ENCODE peak calls at places on chromosomes 16 and 17, in eight cellular contexts. R is EL; I is activated CD8-positive, alpha-beta T cell treated with anti-CD3 and anti-CD28 coated beads, Interleukin-2, amount 10 ng/mL, durations not matched to agents 7 days and 5 days; G is stimulated activated naive CD4-positive, alpha-beta T cell; V is naive thymus-derived CD4-positive, alpha-beta T cell; A is T-helper 1 cell; Q is non-pigmented ciliary epithelial cell; Y is naive B cell. H is an unnamed sample.

GRCh38 chr16:67543036-67543435 is 14.4 kb downstream of the RIPOR1 start:
- DNase-seq in R (no peak), I (no peak), G (no peak), V (no peak), A (no peak), Q (no peak), Y (no peak), H (no peak)

GRCh38 chr16:2822158-2822495 is 5.1 kb downstream of the PRSS21 start:
- DNase-seq in R (no peak), I (no peak), G (no peak), V (no peak), A (no peak), Q (no peak), Y (no peak), H (no peak)

GRCh38 chr16:85750021-85750826 is 672 bp downstream of the C16orf74 start:
- DNase-seq in R (peak), I (peak), G (no peak), V (no peak), A (no peak), Q (no peak), Y (peak), H (no peak)

GRCh38 chr16:11201498-11202259 is 54.3 kb downstream of the SOCS1 start:
- DNase-seq in R (peak), I (no peak), G (no peak), V (no peak), A (no peak), Q (peak), Y (no peak), H (no peak)

GRCh38 chr17:64262125-64262421 is 987 bp downstream of the TEX2 start:
- DNase-seq in R (no peak), I (peak), G (no peak), V (no peak), A (no peak), Q (no peak), Y (no peak), H (no peak)

GRCh38 chr16:16062023-16062932 is 112.9 kb downstream of the ABCC1 start:
- DNase-seq in R (no peak), I (peak), G (no peak), V (peak), A (no peak), Q (no peak), Y (no peak), H (peak)

GRCh38 chr17:40474419-40475002 is 26.9 kb downstream of the TNS4 start:
- DNase-seq in R (no peak), I (no peak), G (no peak), V (no peak), A (no peak), Q (no peak), Y (no peak), H (no peak)

GRCh38 chr16:82845076-82845475 is 218.3 kb downstream of the CDH13 start:
- DNase-seq in R (no peak), I (no peak), G (no peak), V (no peak), A (no peak), Q (no peak), Y (no peak), H (no peak)

GRCh38 chr17:68461589-68461988 is 4.3 kb upstream of the WIPI1 start:
- DNase-seq in R (no peak), I (peak), G (no peak), V (no peak), A (no peak), Q (no peak), Y (no peak), H (no peak)

GRCh38 chr16:19677403-19677802 is 40.6 kb downstream of the KNOP1 start:
- DNase-seq in R (no peak), I (no peak), G (no peak), V (no peak), A (no peak), Q (no peak), Y (no peak), H (no peak)

GRCh38 chr16:76535-77272 is 1.3 kb upstream of the MPG start:
- DNase-seq in R (peak), I (peak), G (no peak), V (no peak), A (no peak), Q (no peak), Y (no peak), H (no peak)

GRCh38 chr16:31695667-31696066 is 168.0 kb downstream of the AHSP start:
- DNase-seq in R (no peak), I (peak), G (peak), V (peak), A (peak), Q (no peak), Y (peak), H (peak)

GRCh38 chr16:11557811-11558210 is 28.9 kb downstream of the LITAF start:
- DNase-seq in R (no peak), I (no peak), G (no peak), V (no peak), A (no peak), Q (no peak), Y (no peak), H (no peak)

GRCh38 chr17:73360961-73361761 is 49.4 kb upstream of the CDC42EP4 start:
- DNase-seq in R (no peak), I (no peak), G (no peak), V (no peak), A (no peak), Q (no peak), Y (no peak), H (no peak)

GRCh38 chr16:62066747-62067146 is 30.5 kb upstream of the CDH8 start:
- DNase-seq in R (no peak), I (no peak), G (no peak), V (no peak), A (no peak), Q (no peak), Y (no peak), H (no peak)

GRCh38 chr16:48353565-48354163 is 31.5 kb downstream of the SIAH1 start:
- DNase-seq in R (peak), I (peak), G (peak), V (peak), A (peak), Q (peak), Y (peak), H (peak)

GRCh38 chr17:74368341-74369152 is 1.2 kb downstream of the GPR142 start:
- DNase-seq in R (peak), I (peak), G (peak), V (peak), A (peak), Q (peak), Y (peak), H (peak)

GRCh38 chr17:18951941-18952842 is at the start of gene SLC5A10:
- DNase-seq in R (no peak), I (no peak), G (no peak), V (no peak), A (no peak), Q (no peak), Y (no peak), H (no peak)

GRCh38 chr17:82105882-82106696 is 8.1 kb upstream of the FASN start:
- DNase-seq in R (peak), I (peak), G (peak), V (peak), A (peak), Q (no peak), Y (peak), H (peak)

GRCh38 chr16:67697407-67697806 is 21.7 kb downstream of the GFOD2 start:
- DNase-seq in R (no peak), I (no peak), G (no peak), V (no peak), A (no peak), Q (no peak), Y (no peak), H (no peak)

GRCh38 chr17:2749784-2750181 is 331 bp upstream of the CCDC92B start:
- DNase-seq in R (peak), I (peak), G (peak), V (peak), A (peak), Q (no peak), Y (peak), H (peak)